ENCODE peak calls at places on chromosomes 11 and 22, in four cellular contexts. T is CD4-positive, alpha-beta memory T cell; E is HepG2; C is cardiac fibroblast. D is an unnamed sample.

GRCh38 chr11:79049627-79050238 is 391.1 kb downstream of the TENM4 start:
- DNase-seq in T (no peak), E (peak), C (no peak), D (no peak)

GRCh38 chr22:20672732-20673131 is 101.2 kb upstream of the SERPIND1 start:
- DNase-seq in T (no peak), E (no peak), C (no peak), D (no peak)

GRCh38 chr22:40498454-40499186 is 128.2 kb downstream of the SGSM3 start:
- DNase-seq in T (no peak), E (peak), C (peak), D (no peak)

GRCh38 chr11:72711141-72711540 is 36.9 kb upstream of the PDE2A start:
- DNase-seq in T (no peak), E (no peak), C (no peak), D (no peak)

GRCh38 chr11:108340958-108341357 is 118.1 kb downstream of the ATM start:
- DNase-seq in T (no peak), E (peak), C (no peak), D (no peak)

GRCh38 chr11:22130462-22131053 is 62.3 kb upstream of the ANO5 start:
- DNase-seq in T (no peak), E (no peak), C (no peak), D (peak)

GRCh38 chr11:34056672-34057071 is 5.1 kb downstream of the CAPRIN1 start:
- DNase-seq in T (no peak), E (no peak), C (no peak), D (no peak)

GRCh38 chr11:61472282-61472681 is 36.3 kb upstream of the LRRC10B start:
- DNase-seq in T (no peak), E (no peak), C (peak), D (no peak)

GRCh38 chr11:26084313-26084712 is 247.6 kb upstream of the ANO3 start:
- DNase-seq in T (no peak), E (no peak), C (no peak), D (no peak)

GRCh38 chr22:33726294-33726711 is 194.0 kb downstream of the LARGE1 start:
- DNase-seq in T (no peak), E (no peak), C (peak), D (no peak)

GRCh38 chr11:119120639-119121007 is 757 bp upstream of the HINFP start:
- DNase-seq in T (no peak), E (no peak), C (peak), D (no peak)

GRCh38 chr22:32684148-32684821 is 117.2 kb upstream of the TIMP3 start:
- DNase-seq in T (no peak), E (no peak), C (peak), D (no peak)

GRCh38 chr22:24952837-24953293 is 349 bp downstream of the KIAA1671 start:
- DNase-seq in T (no peak), E (peak), C (peak), D (no peak)

GRCh38 chr22:48651036-48651890 is 1176.4 kb downstream of the BRD1 start:
- DNase-seq in T (no peak), E (no peak), C (no peak), D (no peak)

GRCh38 chr11:131192628-131193027 is 177.8 kb upstream of the NTM start:
- DNase-seq in T (no peak), E (no peak), C (no peak), D (no peak)

GRCh38 chr11:131198161-131198560 is 172.3 kb upstream of the NTM start:
- DNase-seq in T (no peak), E (no peak), C (no peak), D (no peak)

GRCh38 chr11:131195801-131196517 is 174.5 kb upstream of the NTM start:
- DNase-seq in T (no peak), E (no peak), C (peak), D (no peak)

GRCh38 chr11:131190446-131190845 is 180.0 kb upstream of the NTM start:
- DNase-seq in T (no peak), E (no peak), C (no peak), D (no peak)

GRCh38 chr11:131193101-131193501 is 177.3 kb upstream of the NTM start:
- DNase-seq in T (no peak), E (no peak), C (no peak), D (no peak)
- H3K4me3 ChIP-seq in T (no peak), E (no peak), C (no peak), D (no peak)

GRCh38 chr11:9858822-9859221 is 194.9 kb downstream of the SWAP70 start:
- DNase-seq in T (no peak), E (peak), C (peak), D (peak)

GRCh38 chr11:9861860-9862725 is 198.2 kb downstream of the SWAP70 start:
- DNase-seq in T (peak), E (peak), C (peak), D (peak)

GRCh38 chr11:9855579-9856260 is 191.8 kb downstream of the SWAP70 start:
- DNase-seq in T (no peak), E (no peak), C (no peak), D (no peak)

GRCh38 chr11:9859491-9860305 is 195.8 kb downstream of the SWAP70 start:
- DNase-seq in T (no peak), E (no peak), C (peak), D (peak)

DNA sequence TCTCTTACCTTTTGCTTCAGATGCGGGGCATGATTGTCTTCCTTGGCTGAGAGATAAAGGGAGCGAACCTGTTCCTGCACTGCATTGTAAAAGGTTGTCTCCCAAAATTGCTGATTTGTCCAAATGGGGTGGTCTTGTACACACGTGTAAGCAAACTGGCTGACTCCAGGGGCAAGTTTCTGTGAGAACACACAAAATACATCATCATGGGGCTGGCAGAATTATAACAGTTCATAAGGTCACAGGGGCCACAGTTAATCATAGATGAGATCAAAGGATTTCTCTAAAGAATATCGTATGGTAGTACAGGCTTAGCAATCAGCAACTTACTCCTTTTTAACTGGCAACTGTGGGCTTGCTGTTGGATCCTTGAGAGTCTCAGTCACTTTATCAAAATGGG is 194.3 kb downstream of the SWAP70 start:
- DNase-seq in T (no peak), E (peak), C (no peak), D (no peak)
- H3K4me3 ChIP-seq in T (no peak), E (no peak), C (no peak), D (no peak)

GRCh38 chr11:27619039-27619438 is 81.2 kb downstream of the BDNF start:
- DNase-seq in T (no peak), E (no peak), C (no peak), D (no peak)

GRCh38 chr11:27621440-27622161 is 78.7 kb downstream of the BDNF start:
- DNase-seq in T (no peak), E (no peak), C (peak), D (no peak)

GRCh38 chr11:27622541-27623300 is 77.5 kb downstream of the BDNF start:
- DNase-seq in T (no peak), E (no peak), C (no peak), D (no peak)

GRCh38 chr11:27618591-27618990 is 81.7 kb downstream of the BDNF start:
- DNase-seq in T (no peak), E (no peak), C (no peak), D (no peak)

DNA sequence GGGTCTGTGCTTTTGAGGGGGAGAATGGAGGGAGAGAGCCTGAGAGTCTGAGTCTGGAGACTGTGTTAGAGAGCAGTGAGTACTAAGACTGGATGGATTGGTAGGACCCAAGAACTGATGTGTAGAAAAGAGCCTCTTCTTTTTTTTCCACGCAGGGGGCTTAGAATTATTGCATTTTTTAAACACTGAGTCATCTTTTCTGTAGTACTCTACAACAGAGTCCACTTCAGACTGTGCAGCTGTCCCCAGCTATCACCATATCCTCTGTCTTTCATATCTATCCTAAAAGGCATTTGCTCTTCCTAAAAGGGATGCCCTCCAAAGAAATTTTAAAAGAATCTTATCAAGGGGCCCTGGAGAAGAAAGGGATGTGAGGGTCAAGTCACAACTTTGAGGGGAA is 80.3 kb downstream of the BDNF start:
- DNase-seq in T (no peak), E (no peak), C (no peak), D (no peak)
- H3K4me3 ChIP-seq in T (no peak), E (no peak), C (no peak), D (no peak)

DNA sequence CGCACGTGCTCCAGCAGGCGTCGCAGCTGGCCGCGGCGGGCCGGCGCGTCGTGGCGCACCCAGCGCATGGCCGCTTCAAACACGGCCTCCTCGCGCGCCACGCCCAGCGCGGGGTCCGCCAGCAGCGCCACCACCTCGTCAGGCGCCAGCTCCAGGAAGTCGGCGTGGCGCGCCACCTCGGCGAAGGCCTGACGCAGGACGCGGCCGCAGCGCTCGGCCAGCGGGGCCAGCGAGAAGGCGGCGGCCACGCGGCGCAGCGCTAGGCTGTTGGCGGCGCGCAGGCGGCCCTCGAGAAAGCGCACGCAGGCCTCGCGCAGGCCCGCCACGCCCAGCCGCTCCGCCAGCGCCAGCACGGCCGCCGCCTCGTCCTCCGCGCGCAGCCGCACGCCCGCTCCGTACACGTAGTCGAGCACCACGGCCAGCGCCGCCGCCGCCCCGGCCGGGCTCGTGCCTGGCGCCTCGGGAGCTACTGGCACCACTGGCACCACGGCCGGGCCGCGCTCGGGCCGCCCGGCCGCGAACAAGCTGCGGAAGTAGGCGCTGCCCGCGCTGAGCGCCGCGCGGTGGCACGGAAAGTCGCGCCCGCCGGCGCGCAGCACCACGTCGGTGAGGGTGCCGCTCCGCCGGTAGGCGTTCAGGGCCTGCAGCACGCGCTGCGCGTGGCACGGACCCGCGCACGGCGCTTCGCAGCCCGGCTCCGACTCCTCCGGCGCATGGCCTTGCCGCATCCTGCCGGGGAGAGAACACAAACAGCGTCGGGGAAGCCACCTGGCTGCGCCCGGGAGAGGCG is 2.9 kb downstream of the KLHL35 start:
- DNase-seq in T (peak), E (no peak), C (peak), D (peak)
- H3K4me3 ChIP-seq in T (peak), E (no peak), C (peak), D (peak)

DNA sequence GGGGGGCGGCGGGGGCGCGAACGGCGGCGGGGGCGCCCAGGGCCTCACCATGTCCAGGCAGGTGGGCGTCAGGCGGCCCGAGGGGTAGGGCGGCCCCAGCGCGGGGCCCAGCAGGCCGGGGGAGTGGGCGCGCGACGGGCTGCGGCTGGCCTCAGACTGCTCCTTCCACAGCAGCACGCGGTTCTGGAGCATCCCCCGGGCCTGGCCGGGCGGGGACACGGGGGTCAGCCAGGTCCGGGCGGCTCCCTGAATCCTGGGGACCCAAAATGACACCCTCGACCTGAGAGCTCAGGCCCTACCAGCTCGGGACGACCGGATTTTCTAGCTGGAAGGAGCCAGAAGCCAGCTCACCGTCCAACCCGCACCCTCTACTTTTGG is 5.5 kb upstream of the SLC16A8 start:
- DNase-seq in T (no peak), E (no peak), C (no peak), D (no peak)
- H3K4me3 ChIP-seq in T (no peak), E (no peak), C (no peak), D (no peak)

D was measured in Jurkat, Clone E6-1.